ENCODE peak calls at places on chromosomes 1 and 21, in seven cellular contexts. T, O, K, A, Y, M and B are unnamed samples.
A peak's percentile ranks its signal among the peaks of the same experiment; 100 is the strongest.

GRCh38 chr1:48022306-48022705 is 25.1 kb upstream of the TRABD2B start:
- DNase-seq in T (no peak), O (no peak), K (no peak), A (no peak), Y (no peak), M (no peak), B (no peak)

GRCh38 chr1:177164380-177165068 is at the start of gene ASTN1:
- DNase-seq in T (no peak), O (no peak), K (no peak), A (no peak), Y (peak; percentile 69), M (no peak), B (peak; percentile 16)

GRCh38 chr1:15289251-15289651 is 42.2 kb downstream of the FHAD1 start:
- DNase-seq in T (no peak), O (no peak), K (no peak), A (no peak), Y (no peak), M (no peak), B (no peak)

GRCh38 chr1:8494681-8495080 is 176.8 kb downstream of the SLC45A1 start:
- DNase-seq in T (no peak), O (no peak), K (no peak), A (no peak), Y (no peak), M (no peak), B (no peak)

GRCh38 chr1:221637641-221638041 is 104.2 kb downstream of the DUSP10 start:
- DNase-seq in T (no peak), O (no peak), K (peak; percentile 14), A (no peak), Y (no peak), M (peak; percentile 13), B (peak; percentile 4)

GRCh38 chr21:40335689-40336088 is 468.5 kb downstream of the PCP4 start:
- DNase-seq in T (no peak), O (no peak), K (no peak), A (no peak), Y (no peak), M (no peak), B (no peak)

GRCh38 chr1:116411784-116412479 is 38.9 kb downstream of the ATP1A1 start:
- DNase-seq in T (peak; percentile 68), O (no peak), K (no peak), A (no peak), Y (no peak), M (no peak), B (peak; percentile 15)

GRCh38 chr1:240687820-240688219 is 75.9 kb upstream of the GREM2 start:
- DNase-seq in T (no peak), O (no peak), K (no peak), A (no peak), Y (no peak), M (no peak), B (no peak)

GRCh38 chr1:26552720-26553119 is 23.2 kb downstream of the RPS6KA1 start:
- DNase-seq in T (no peak), O (no peak), K (no peak), A (no peak), Y (no peak), M (no peak), B (no peak)

GRCh38 chr1:197920345-197921117 is 3.4 kb downstream of the LHX9 start:
- DNase-seq in T (no peak), O (no peak), K (no peak), A (no peak), Y (no peak), M (no peak), B (no peak)

GRCh38 chr1:150562384-150563339 is 13.5 kb downstream of the ADAMTSL4 start:
- DNase-seq in T (no peak), O (peak; percentile 20), K (peak; percentile 36), A (no peak), Y (peak; percentile 74), M (no peak), B (peak; percentile 12)

GRCh38 chr1:165877940-165878556 is 50.6 kb downstream of the UCK2 start:
- DNase-seq in T (no peak), O (no peak), K (no peak), A (no peak), Y (no peak), M (no peak), B (no peak)

GRCh38 chr1:226603030-226603960 is 54.7 kb downstream of the STUM start:
- DNase-seq in T (peak; percentile 51), O (no peak), K (peak; percentile 78), A (no peak), Y (peak; percentile 82), M (peak; percentile 69), B (peak; percentile 86)

GRCh38 chr1:167672831-167673230 is 42.8 kb downstream of the RCSD1 start:
- DNase-seq in T (no peak), O (no peak), K (no peak), A (no peak), Y (no peak), M (no peak), B (no peak)

GRCh38 chr1:167675440-167675839 is 45.4 kb downstream of the RCSD1 start:
- DNase-seq in T (no peak), O (no peak), K (no peak), A (no peak), Y (no peak), M (no peak), B (no peak)

GRCh38 chr1:167671727-167672511 is 41.9 kb downstream of the RCSD1 start:
- DNase-seq in T (peak; percentile 60), O (no peak), K (no peak), A (no peak), Y (no peak), M (no peak), B (no peak)

GRCh38 chr1:167670563-167670962 is 40.5 kb downstream of the RCSD1 start:
- DNase-seq in T (no peak), O (no peak), K (no peak), A (no peak), Y (no peak), M (no peak), B (no peak)

GRCh38 chr1:167673285-167673684 is 43.3 kb downstream of the RCSD1 start:
- DNase-seq in T (no peak), O (no peak), K (no peak), A (no peak), Y (no peak), M (no peak), B (no peak)
- H3K4me1 ChIP-seq in T (peaks cover 37% of the 10 kb centered on the region), O (no peaks in the 10 kb centered on the region), K (peaks cover 12% of the 10 kb centered on the region), A (no peaks in the 10 kb centered on the region), Y (no peaks in the 10 kb centered on the region), M (no peaks in the 10 kb centered on the region), B (no peaks in the 10 kb centered on the region)

DNA sequence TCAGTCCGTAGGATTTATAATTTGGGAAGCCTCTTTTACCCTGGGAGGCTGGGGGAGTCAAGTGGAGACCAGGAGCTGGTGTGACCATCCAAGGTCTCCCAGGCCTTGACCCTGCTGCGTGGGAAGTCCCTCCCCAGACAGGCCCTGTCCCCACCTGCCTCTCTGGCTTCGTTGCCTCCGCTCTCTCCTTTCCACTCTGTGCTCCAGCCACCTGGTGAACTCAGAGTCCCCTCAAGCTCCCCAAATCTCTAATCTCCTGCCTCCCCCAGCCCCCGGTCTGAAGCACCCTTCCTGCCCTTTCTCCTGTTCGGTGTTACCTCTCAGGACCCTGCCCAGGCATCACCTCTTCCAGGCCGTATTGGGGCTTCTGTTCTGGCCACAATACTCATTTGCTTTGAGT is 27.9 kb downstream of the CDCP2 start:
- DNase-seq in T (no peak), O (no peak), K (no peak), A (no peak), Y (no peak), M (no peak), B (no peak)
- H3K4me1 ChIP-seq in T (peaks cover 8% of the 10 kb centered on the region), O (peaks cover 3% of the 10 kb centered on the region), K (no peaks in the 10 kb centered on the region), A (peaks cover 7% of the 10 kb centered on the region), Y (no peaks in the 10 kb centered on the region), M (peaks cover 45% of the 10 kb centered on the region), B (peaks cover 11% of the 10 kb centered on the region)

GRCh38 chr1:179814513-179814838 is 63.1 kb downstream of the TOR1AIP2 start:
- DNase-seq in T (no peak), O (no peak), K (peak; percentile 78), A (no peak), Y (peak; percentile 87), M (no peak), B (no peak)

GRCh38 chr1:179815642-179816041 is 62.0 kb downstream of the TOR1AIP2 start:
- DNase-seq in T (no peak), O (no peak), K (no peak), A (no peak), Y (no peak), M (no peak), B (no peak)

GRCh38 chr1:179813626-179814351 is 63.8 kb downstream of the TOR1AIP2 start:
- DNase-seq in T (no peak), O (no peak), K (no peak), A (no peak), Y (peak; percentile 71), M (no peak), B (no peak)

GRCh38 chr1:179810367-179810715 is 67.2 kb downstream of the FAM163A start:
- DNase-seq in T (peak; percentile 6), O (no peak), K (no peak), A (no peak), Y (peak; percentile 22), M (no peak), B (no peak)

DNA sequence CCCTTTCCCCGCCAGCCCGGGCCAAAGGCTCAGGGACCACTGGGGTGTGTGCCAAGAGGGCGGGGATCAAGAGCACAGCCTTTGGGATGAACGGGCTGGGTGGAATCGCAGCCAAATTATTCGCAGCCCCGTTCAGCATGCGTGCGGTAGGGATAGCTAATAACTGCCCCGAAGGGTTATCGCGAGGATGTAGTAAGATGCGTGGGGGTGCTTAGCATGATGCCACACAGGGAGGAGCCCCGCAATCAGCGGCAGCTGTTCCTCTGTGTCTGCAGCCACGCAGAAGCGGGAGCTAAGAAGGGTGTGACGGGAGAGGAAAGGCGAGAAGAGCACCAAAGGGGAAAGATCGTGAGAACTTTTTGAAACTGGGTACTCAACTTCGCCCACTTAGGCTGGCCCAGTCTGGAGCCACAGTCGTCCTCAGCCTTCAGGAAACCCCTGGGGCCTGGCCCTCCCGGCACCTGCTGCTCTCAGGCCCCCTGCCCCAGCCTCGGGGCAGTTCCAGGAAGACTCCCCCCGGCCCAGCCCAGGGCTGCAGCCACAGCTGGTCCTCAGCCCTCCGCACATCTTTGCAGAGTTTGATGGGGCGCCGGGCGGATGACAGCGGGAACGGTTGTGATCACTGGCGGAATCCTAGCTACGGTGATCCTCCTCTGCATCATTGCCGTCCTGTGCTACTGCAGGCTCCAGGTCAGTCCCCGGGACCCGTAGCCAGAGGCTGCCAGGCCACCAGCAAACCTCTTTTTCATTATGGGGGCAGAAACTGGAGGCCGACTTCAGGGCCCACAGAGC is 64.9 kb downstream of the TOR1AIP2 start:
- DNase-seq in T (no peak), O (no peak), K (peak; percentile 44), A (no peak), Y (peak; percentile 74), M (no peak), B (no peak)
- H3K4me1 ChIP-seq in T (peaks cover 13% of the 10 kb centered on the region), O (peaks cover 5% of the 10 kb centered on the region), K (peaks cover 5% of the 10 kb centered on the region), A (peaks cover 3% of the 10 kb centered on the region), Y (no peaks in the 10 kb centered on the region), M (peaks cover 25% of the 10 kb centered on the region), B (peaks cover 28% of the 10 kb centered on the region)

DNA sequence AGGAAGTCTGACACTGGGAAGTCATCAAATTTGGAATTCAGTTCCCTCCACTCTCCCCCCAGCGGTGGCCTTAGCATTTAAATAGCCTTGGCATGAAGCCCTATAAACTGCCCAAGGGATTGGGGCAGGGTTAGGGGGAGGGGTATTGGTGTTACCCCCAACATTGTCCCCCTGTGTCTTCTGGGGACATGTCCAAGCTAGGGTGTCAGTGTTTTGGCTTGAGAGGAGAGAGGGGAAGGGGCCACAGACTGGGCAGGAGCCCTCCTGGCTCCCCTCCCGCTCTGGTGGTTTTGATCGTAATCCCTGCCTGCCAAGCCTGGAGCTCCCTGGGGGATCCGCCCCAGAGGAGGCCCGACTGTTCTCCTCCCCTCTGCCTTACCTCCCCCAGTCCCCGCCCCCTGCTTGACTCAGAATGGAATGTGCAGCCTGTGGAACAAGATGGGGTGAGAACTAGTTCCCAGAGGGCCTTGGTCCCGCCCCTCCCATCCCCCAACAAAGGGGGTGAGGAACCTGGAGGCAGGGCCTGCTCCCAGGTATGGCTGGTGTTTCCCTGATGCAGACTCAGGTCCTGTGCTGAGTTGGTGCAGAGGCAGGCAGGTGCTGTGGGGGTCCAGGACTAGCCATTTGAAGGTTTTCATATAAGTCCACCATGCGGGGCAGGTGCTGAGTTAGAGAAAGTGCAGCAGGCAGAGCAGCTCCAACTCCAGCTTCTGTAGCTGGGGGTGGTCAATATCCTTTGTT is 7.4 kb downstream of the SOX13 start:
- DNase-seq in T (peak; percentile 90), O (peak; percentile 97), K (peak; percentile 69), A (peak; percentile 95), Y (peak; percentile 95), M (peak; percentile 97), B (peak; percentile 71)
- H3K4me1 ChIP-seq in T (peaks cover 32% of the 10 kb centered on the region), O (peaks cover 43% of the 10 kb centered on the region), K (peaks cover 23% of the 10 kb centered on the region), A (peaks cover 55% of the 10 kb centered on the region), Y (no peaks in the 10 kb centered on the region), M (peaks cover 100% of the 10 kb centered on the region), B (peaks cover 56% of the 10 kb centered on the region)